ENCODE peak calls at places on chromosomes 5 and 9, in nine cellular contexts. H is SW480; W is cardiac muscle cell; P is WERI-Rb-1; E is fibroblast of lung; J is activated naive CD4-positive, alpha-beta T cell treated with anti-CD3 and anti-CD28 coated beads, Interleukin-2, amount 50 U/mL, for 16 hours; I is osteocyte; L is HFF-Myc; Z is GDM1. T is an unnamed sample.

GRCh38 chr5:157941616-157942015 is 82.7 kb upstream of the CLINT1 start:
- DNase-seq in P (no peak), J (no peak), I (no peak), L (no peak), Z (no peak), H (no peak), E (peak; percentile 26), W (no peak), T (no peak)

GRCh38 chr5:154356958-154357357 is 88.8 kb upstream of the SAP30L start:
- DNase-seq in E (no peak), J (no peak), Z (no peak), H (no peak), L (no peak), I (no peak), P (no peak), W (no peak), T (no peak)

GRCh38 chr5:169703803-169704202 is 66.7 kb downstream of the DOCK2 start:
- DNase-seq in W (no peak), I (no peak), Z (no peak), P (no peak), L (no peak), E (peak; percentile 38), J (no peak), H (no peak), T (no peak)

GRCh38 chr9:76873821-76874220 is 32.1 kb downstream of the PRUNE2 start:
- DNase-seq in P (no peak), E (no peak), Z (no peak), H (no peak), W (no peak), J (no peak), L (no peak), I (no peak), T (no peak)

GRCh38 chr9:92762781-92763708 is 1.6 kb downstream of the BICD2 start:
- DNase-seq in H (no peak), P (no peak), L (no peak), J (no peak), Z (no peak), W (no peak), I (no peak), E (no peak), T (no peak)

GRCh38 chr9:75198436-75198835 is 110.1 kb downstream of the OSTF1 start:
- DNase-seq in W (no peak), E (no peak), L (no peak), I (no peak), Z (no peak), J (no peak), P (no peak), H (no peak), T (no peak)

GRCh38 chr5:42629284-42629683 is 127.3 kb upstream of the CCDC152 start:
- DNase-seq in I (no peak), P (no peak), H (no peak), L (no peak), J (no peak), W (no peak), Z (no peak), E (no peak), T (no peak)

GRCh38 chr9:10704720-10705119 is 91.9 kb upstream of the PTPRD start:
- DNase-seq in J (no peak), E (peak; percentile 53), H (no peak), W (no peak), L (no peak), Z (no peak), P (no peak), I (no peak), T (peak; percentile 33)

GRCh38 chr9:99824378-99825157 is 2.9 kb downstream of the NR4A3 start:
- DNase-seq in Z (peak; percentile 45), H (no peak), L (no peak), W (peak; percentile 52), E (peak; percentile 21), P (peak; percentile 47), I (peak; percentile 86), J (peak; percentile 72), T (no peak)

GRCh38 chr9:127116946-127117345 is 5.5 kb downstream of the ANGPTL2 start:
- DNase-seq in H (no peak), J (no peak), W (no peak), E (peak; percentile 28), P (no peak), Z (no peak), I (no peak), L (no peak), T (no peak)

GRCh38 chr9:91835632-91836031 is 114.4 kb downstream of the ROR2 start:
- DNase-seq in I (no peak), Z (no peak), P (no peak), E (no peak), W (no peak), J (no peak), H (no peak), L (no peak), T (no peak)

GRCh38 chr9:16203735-16204573 is 651.1 kb downstream of the CCDC171 start:
- DNase-seq in W (no peak), J (no peak), Z (no peak), H (no peak), I (no peak), E (peak; percentile 44), L (no peak), P (no peak), T (peak; percentile 42)

GRCh38 chr5:90932052-90932699 is 373.6 kb downstream of the ADGRV1 start:
- DNase-seq in L (peak; percentile 48), H (peak; percentile 39), I (no peak), Z (peak; percentile 10), W (peak; percentile 72), J (peak; percentile 15), P (peak; percentile 29), E (peak; percentile 34), T (peak; percentile 15)

GRCh38 chr9:98690686-98691085 is 18.0 kb downstream of the GABBR2 start:
- DNase-seq in J (no peak), H (no peak), W (no peak), E (no peak), Z (no peak), L (no peak), P (no peak), I (no peak), T (no peak)

GRCh38 chr5:96468956-96469355 is 35.9 kb upstream of the PCSK1 start:
- DNase-seq in I (no peak), L (no peak), E (no peak), H (no peak), Z (no peak), W (no peak), P (no peak), J (no peak), T (no peak)

GRCh38 chr5:5581080-5581479 is 158.6 kb downstream of the ICE1 start:
- DNase-seq in J (no peak), E (no peak), Z (no peak), I (no peak), P (no peak), H (no peak), L (no peak), W (no peak), T (no peak)

GRCh38 chr9:4289411-4290380 is 10.2 kb downstream of the GLIS3 start:
- DNase-seq in I (no peak), H (no peak), P (no peak), Z (no peak), E (peak; percentile 58), W (no peak), L (no peak), J (no peak), T (peak; percentile 46)

GRCh38 chr5:123753349-123754166 is 241.6 kb downstream of the CSNK1G3 start:
- DNase-seq in Z (no peak), L (no peak), P (no peak), W (no peak), J (no peak), I (no peak), H (no peak), E (no peak), T (no peak)

GRCh38 chr9:129962889-129963703 is 79.9 kb downstream of the FNBP1 start:
- DNase-seq in E (peak; percentile 44), I (no peak), H (peak; percentile 64), P (no peak), J (peak; percentile 73), L (no peak), Z (no peak), W (peak; percentile 62), T (peak; percentile 36)

GRCh38 chr5:10863763-10864383 is 102.8 kb upstream of the DAP start:
- DNase-seq in Z (peak; percentile 54), J (peak; percentile 42), H (peak; percentile 55), P (peak; percentile 84), L (no peak), I (no peak), E (peak; percentile 37), W (peak; percentile 48), T (peak; percentile 24)

GRCh38 chr9:127543221-127543620 is 68.9 kb upstream of the STXBP1 start:
- DNase-seq in J (no peak), E (no peak), I (no peak), Z (no peak), H (no peak), L (no peak), P (no peak), W (no peak), T (no peak)

GRCh38 chr9:77648458-77649108 is 461 bp upstream of the GNA14 start:
- DNase-seq in E (peak; percentile 26), Z (no peak), H (peak; percentile 39), I (no peak), J (no peak), W (peak; percentile 60), P (peak; percentile 19), L (no peak), T (peak; percentile 11)

GRCh38 chr9:131482343-131483006 is 20.2 kb upstream of the POMT1 start:
- DNase-seq in W (no peak), L (no peak), J (no peak), E (no peak), I (no peak), P (no peak), Z (no peak), H (no peak), T (no peak)

GRCh38 chr5:134526483-134527155 is 1.1 kb downstream of the JADE2 start:
- DNase-seq in I (peak; percentile 92), P (no peak), L (no peak), J (peak; percentile 82), W (peak; percentile 38), E (peak; percentile 37), Z (peak; percentile 83), H (peak; percentile 89), T (peak; percentile 14)

GRCh38 chr9:35423499-35423898 is 66.4 kb upstream of the RUSC2 start:
- DNase-seq in J (no peak), P (no peak), L (no peak), I (no peak), W (peak; percentile 8), H (peak; percentile 77), E (peak; percentile 18), Z (no peak), T (no peak)

GRCh38 chr5:109410389-109411174 is 808 bp upstream of the PJA2 start:
- DNase-seq in Z (peak; percentile 70), E (peak; percentile 71), L (peak; percentile 58), H (peak; percentile 66), I (no peak), J (peak; percentile 30), P (peak; percentile 76), W (peak; percentile 91), T (peak; percentile 62)

GRCh38 chr5:135452366-135453030 is 347 bp upstream of the TIFAB start:
- DNase-seq in L (no peak), I (no peak), W (no peak), Z (no peak), E (no peak), P (no peak), J (no peak), H (no peak), T (no peak)

GRCh38 chr9:27539479-27540441 is 10.1 kb upstream of the MOB3B start:
- DNase-seq in E (peak; percentile 54), W (peak; percentile 77), J (no peak), P (no peak), H (no peak), L (no peak), Z (no peak), I (no peak), T (peak; percentile 42)

GRCh38 chr5:150487199-150488061 is 20.5 kb upstream of the NDST1 start:
- DNase-seq in L (no peak), E (no peak), P (peak; percentile 57), Z (peak; percentile 30), J (no peak), H (no peak), W (peak; percentile 36), I (no peak), T (no peak)

GRCh38 chr5:151251001-151251551 is 1.9 kb upstream of the GM2A start:
- DNase-seq in E (no peak), L (no peak), P (no peak), J (no peak), W (no peak), Z (no peak), I (no peak), H (no peak), T (no peak)

GRCh38 chr9:27162045-27162444 is 53.0 kb downstream of the TEK start:
- DNase-seq in H (no peak), J (no peak), P (no peak), W (peak; percentile 46), I (no peak), L (no peak), Z (no peak), E (peak; percentile 71), T (peak; percentile 68)